ENCODE peak calls at places on chromosomes 13 and 19, in nine cellular contexts. H is uterus, J is ovary, E is adrenal gland, P is A549, U is body of pancreas, T is breast epithelium, L is HCT116, K is Peyer's patch. D is an unnamed sample. For H3K4me1, the result is how much of the 10 kb centered on the place peaks cover.

GRCh38 chr13:45086484-45086883 is 33.8 kb upstream of the GTF2F2 start:
- DNase-seq in H (no peak), J (no peak), E (no peak), P (no peak), U (no peak), T (no peak), L (no peak), K (no peak), D (no peak)

GRCh38 chr19:35267818-35268545 is 780 bp upstream of the USF2 start:
- DNase-seq in H (peak), J (peak), E (peak), P (peak), U (peak), T (peak), L (peak), K (peak), D (peak)

GRCh38 chr13:47326061-47326460 is 429.2 kb upstream of the HTR2A start:
- DNase-seq in H (no peak), J (no peak), E (no peak), P (no peak), U (no peak), T (no peak), L (no peak), K (no peak), D (no peak)

GRCh38 chr13:44756411-44756810 is 180.3 kb upstream of the TSC22D1 start:
- DNase-seq in H (no peak), J (no peak), E (no peak), P (no peak), U (no peak), T (no peak), L (no peak), K (no peak), D (no peak)

GRCh38 chr19:38047048-38047435 is 140.0 kb downstream of the SIPA1L3 start:
- DNase-seq in H (no peak), J (no peak), E (no peak), P (peak), U (no peak), T (no peak), L (no peak), K (no peak), D (no peak)

GRCh38 chr19:34603003-34603402 is 74.0 kb downstream of the SCGB2B2 start:
- DNase-seq in H (no peak), J (no peak), E (no peak), P (no peak), U (no peak), T (no peak), L (no peak), K (no peak), D (no peak)

GRCh38 chr19:3188627-3189596 is 3.2 kb downstream of the NCLN start:
- DNase-seq in H (no peak), J (peak), E (no peak), P (no peak), U (no peak), T (no peak), L (no peak), K (peak), D (no peak)

GRCh38 chr13:67769987-67770341 is 539.8 kb upstream of the PCDH9 start:
- DNase-seq in H (no peak), J (no peak), E (no peak), P (no peak), U (no peak), T (no peak), L (no peak), K (no peak), D (no peak)

GRCh38 chr13:113947321-113948033 is 26.4 kb downstream of the C13orf46 start:
- DNase-seq in H (peak), J (peak), E (peak), P (peak), U (peak), T (no peak), L (peak), K (peak), D (no peak)

GRCh38 chr13:30395192-30396158 is 26.8 kb upstream of the UBE2L5 start:
- DNase-seq in H (peak), J (peak), E (peak), P (peak), U (peak), T (peak), L (peak), K (peak), D (peak)

GRCh38 chr13:29713841-29714240 is 118.4 kb upstream of the SLC7A1 start:
- DNase-seq in H (no peak), J (no peak), E (no peak), P (peak), U (no peak), T (no peak), L (peak), K (no peak), D (no peak)

GRCh38 chr13:100610399-100611347 is 22.1 kb upstream of the GGACT start:
- DNase-seq in H (no peak), J (no peak), E (no peak), P (no peak), U (no peak), T (no peak), L (no peak), K (no peak), D (no peak)

GRCh38 chr13:24921881-24922280 is 157.9 kb downstream of the RNF17 start:
- DNase-seq in H (no peak), J (no peak), E (no peak), P (no peak), U (no peak), T (no peak), L (no peak), K (no peak), D (no peak)

GRCh38 chr13:27014406-27015359 is 156.9 kb downstream of the USP12 start:
- DNase-seq in H (no peak), J (no peak), E (peak), P (no peak), U (no peak), T (no peak), L (no peak), K (peak), D (no peak)

GRCh38 chr19:3285647-3286176 is 61.3 kb downstream of the CELF5 start:
- DNase-seq in H (no peak), J (no peak), E (no peak), P (no peak), U (no peak), T (no peak), L (no peak), K (peak), D (no peak)

GRCh38 chr13:75357576-75358295 is 124.2 kb downstream of the TBC1D4 start:
- DNase-seq in H (no peak), J (no peak), E (peak), P (peak), U (peak), T (no peak), L (peak), K (no peak), D (no peak)

GRCh38 chr19:7348587-7349230 is at the start of gene ARHGEF18:
- DNase-seq in H (no peak), J (peak), E (no peak), P (no peak), U (peak), T (no peak), L (no peak), K (no peak), D (peak)

GRCh38 chr19:2428756-2429711 is 1.6 kb upstream of the TIMM13 start:
- DNase-seq in H (no peak), J (no peak), E (no peak), P (no peak), U (no peak), T (no peak), L (no peak), K (peak), D (no peak)

GRCh38 chr13:113596321-113597200 is 12.0 kb downstream of the TFDP1 start:
- DNase-seq in H (peak), J (no peak), E (peak), P (no peak), U (no peak), T (peak), L (no peak), K (peak), D (peak)

GRCh38 chr13:113527272-113527958 is 36.9 kb upstream of the DCUN1D2 start:
- DNase-seq in H (no peak), J (no peak), E (peak), P (no peak), U (no peak), T (peak), L (no peak), K (no peak), D (no peak)

GRCh38 chr13:101487046-101487830 is 34.8 kb downstream of the ITGBL1 start:
- DNase-seq in H (no peak), J (no peak), E (no peak), P (no peak), U (no peak), T (no peak), L (no peak), K (no peak), D (no peak)

GRCh38 chr13:65292488-65292901 is 1937.6 kb downstream of the PCDH9 start:
- DNase-seq in H (no peak), J (no peak), E (no peak), P (peak), U (no peak), T (no peak), L (no peak), K (no peak), D (no peak)

GRCh38 chr13:27834095-27834494 is 41.8 kb downstream of the GSX1 start:
- DNase-seq in H (no peak), J (no peak), E (peak), P (no peak), U (no peak), T (no peak), L (no peak), K (no peak), D (peak)

GRCh38 chr13:72113070-72113469 is 246.1 kb upstream of the DACH1 start:
- DNase-seq in H (no peak), J (no peak), E (no peak), P (no peak), U (no peak), T (no peak), L (no peak), K (no peak), D (no peak)

GRCh38 chr13:44174769-44175425 is 198.7 kb upstream of the SERP2 start:
- DNase-seq in H (no peak), J (no peak), E (no peak), P (peak), U (no peak), T (no peak), L (no peak), K (no peak), D (no peak)

GRCh38 chr19:13117772-13118423 is at the start of gene NACC1:
- DNase-seq in H (peak), J (peak), E (peak), P (peak), U (peak), T (peak), L (peak), K (peak), D (peak)
- TF ChIP-seq POLR2A in H (peak), J (no peak), E (no peak), P (no peak), U (no peak), T (no peak), L (no peak), K (no peak), D (no peak)

DNA sequence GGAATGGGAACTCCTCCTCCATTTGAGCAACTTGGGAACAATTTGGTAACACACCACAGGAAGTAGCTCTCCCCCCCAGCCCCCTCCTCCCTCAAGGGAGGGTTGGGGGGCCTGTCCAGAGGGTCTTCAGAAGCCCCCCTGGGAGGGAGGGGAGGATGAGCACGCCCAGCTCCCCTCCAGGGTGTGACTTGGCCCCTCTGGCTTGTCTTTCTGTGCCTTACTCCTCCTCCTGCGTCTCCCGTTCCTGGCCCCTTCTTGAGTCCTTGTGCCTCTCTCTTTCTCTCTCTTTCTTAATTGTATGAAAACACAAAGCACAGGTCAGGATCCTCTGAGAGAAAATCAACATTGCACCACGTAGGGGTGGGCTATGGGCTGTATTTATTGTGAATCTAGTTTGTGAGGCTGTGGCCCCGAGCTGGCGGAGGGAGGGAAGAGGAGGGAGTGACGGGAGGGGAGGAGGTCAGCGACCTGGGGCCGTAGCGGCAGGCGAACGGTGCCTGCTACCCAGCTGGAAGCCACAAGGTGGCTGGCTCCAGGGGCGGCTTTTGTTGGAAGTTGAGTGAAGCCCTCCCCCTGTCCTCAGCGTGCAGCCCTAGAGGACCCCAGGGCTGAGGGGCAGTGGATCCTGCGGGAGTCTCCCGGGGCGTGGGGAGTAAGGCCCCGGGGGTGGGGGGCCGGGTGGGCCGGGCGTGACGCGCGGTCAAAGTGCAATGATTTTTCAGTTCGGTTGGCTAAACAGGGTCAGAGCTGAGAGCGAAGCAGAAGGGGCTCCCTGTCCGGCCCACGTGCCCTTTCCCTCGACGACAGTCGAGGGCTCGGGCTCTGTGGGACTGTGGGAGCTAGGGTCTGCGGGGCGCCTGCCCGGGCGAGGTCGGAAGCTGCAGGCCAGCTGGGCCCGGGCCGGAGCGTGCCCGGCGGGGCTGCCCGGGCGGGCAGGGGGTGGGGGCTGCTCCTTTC is 6.4 kb downstream of the LYL1 start:
- DNase-seq in H (peak), J (no peak), E (no peak), P (peak), U (no peak), T (no peak), L (no peak), K (no peak), D (peak)
- H3K4me1 ChIP-seq in H (under half), J (under half), E (under half), P (half or more), U (under half), T (under half), L (under half), K (under half), D (half or more)

DNA sequence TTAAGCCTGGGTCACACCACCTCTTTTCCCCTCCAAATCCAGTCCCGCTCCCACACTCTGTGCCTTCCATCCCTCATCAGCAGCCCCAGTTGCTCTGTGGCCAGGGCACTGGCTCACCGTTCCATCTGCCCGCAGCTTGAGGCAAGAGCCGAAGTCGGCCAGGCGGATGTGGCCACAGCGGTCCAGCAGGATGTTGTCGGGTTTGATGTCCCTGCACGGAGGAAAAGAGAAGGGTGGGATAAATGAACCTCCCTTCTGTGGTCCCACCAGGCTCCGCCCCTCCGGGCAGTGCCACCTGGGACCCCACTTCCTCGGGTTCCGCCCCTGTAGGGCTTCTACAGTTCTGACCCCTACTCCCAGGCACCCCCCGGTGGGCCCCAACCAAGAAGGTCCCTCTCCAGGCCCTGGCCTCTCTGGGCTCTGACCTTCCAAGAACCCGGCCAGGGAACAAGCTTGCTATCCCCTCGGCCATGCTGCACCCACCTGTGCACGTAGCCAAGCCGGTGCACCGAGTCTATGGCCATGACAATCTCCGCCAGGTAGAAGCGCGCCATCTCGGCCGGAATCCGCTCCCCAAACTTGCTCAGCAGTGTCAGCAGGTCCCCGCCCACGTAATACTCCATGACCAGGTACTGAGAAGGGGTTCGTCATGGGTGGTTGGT is 4.1 kb downstream of the DMPK start:
- DNase-seq in H (peak), J (peak), E (no peak), P (no peak), U (no peak), T (no peak), L (no peak), K (no peak), D (peak)
- TF ChIP-seq POLR2A in H (no peak), J (no peak), E (no peak), P (no peak), U (no peak), T (no peak), L (no peak), K (no peak), D (no peak)

GRCh38 chr19:18503337-18503970 is 18.4 kb downstream of the ELL start:
- DNase-seq in H (no peak), J (no peak), E (peak), P (no peak), U (no peak), T (no peak), L (no peak), K (peak), D (no peak)
- H3K4me1 ChIP-seq in H (under half), J (half or more), E (under half), P (under half), U (half or more), T (under half), L (under half), K (half or more), D (half or more)

DNA sequence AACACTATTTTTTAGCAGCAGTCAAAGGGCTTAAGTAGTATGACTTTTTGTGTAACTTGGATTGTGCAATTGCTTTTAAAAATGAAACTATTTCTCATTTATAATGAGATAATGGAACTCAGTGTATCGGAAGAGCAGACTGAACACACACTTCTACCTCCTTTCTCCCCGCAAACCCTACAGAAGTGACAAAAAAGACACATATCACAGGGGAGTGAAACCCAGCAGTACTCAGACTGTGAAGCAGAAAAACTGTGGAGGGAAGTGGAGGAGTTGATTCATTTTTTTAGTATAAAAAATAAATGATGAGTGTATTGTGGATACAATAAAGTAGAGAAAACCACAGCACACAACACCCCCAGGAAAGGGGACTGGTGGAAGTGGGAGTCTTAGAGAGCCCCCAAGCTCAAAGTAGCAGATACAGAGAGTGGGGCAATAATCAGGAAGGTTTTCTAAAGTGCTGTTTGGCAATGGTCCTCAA is 9.7 kb downstream of the LPAR6 start:
- DNase-seq in H (no peak), J (no peak), E (no peak), P (no peak), U (no peak), T (no peak), L (no peak), K (no peak), D (no peak)
- TF ChIP-seq POLR2A in H (peak), J (no peak), E (peak), P (no peak), U (peak), T (no peak), L (no peak), K (no peak), D (peak)

GRCh38 chr19:31350693-31351211 is 1.5 kb upstream of the TSHZ3 start:
- DNase-seq in H (peak), J (peak), E (no peak), P (peak), U (peak), T (no peak), L (no peak), K (peak), D (no peak)
- H3K4me1 ChIP-seq in H (under half), J (under half), E (under half), P (under half), U (under half), T (under half), L (under half), K (under half), D (under half)

GRCh38 chr13:21458816-21459701 is at the start of gene ZDHHC20:
- DNase-seq in H (peak), J (peak), E (peak), P (peak), U (peak), T (peak), L (no peak), K (peak), D (peak)
- TF ChIP-seq POLR2A in H (peak), J (peak), E (peak), P (peak), U (peak), T (peak), L (peak), K (peak), D (peak)

DNA sequence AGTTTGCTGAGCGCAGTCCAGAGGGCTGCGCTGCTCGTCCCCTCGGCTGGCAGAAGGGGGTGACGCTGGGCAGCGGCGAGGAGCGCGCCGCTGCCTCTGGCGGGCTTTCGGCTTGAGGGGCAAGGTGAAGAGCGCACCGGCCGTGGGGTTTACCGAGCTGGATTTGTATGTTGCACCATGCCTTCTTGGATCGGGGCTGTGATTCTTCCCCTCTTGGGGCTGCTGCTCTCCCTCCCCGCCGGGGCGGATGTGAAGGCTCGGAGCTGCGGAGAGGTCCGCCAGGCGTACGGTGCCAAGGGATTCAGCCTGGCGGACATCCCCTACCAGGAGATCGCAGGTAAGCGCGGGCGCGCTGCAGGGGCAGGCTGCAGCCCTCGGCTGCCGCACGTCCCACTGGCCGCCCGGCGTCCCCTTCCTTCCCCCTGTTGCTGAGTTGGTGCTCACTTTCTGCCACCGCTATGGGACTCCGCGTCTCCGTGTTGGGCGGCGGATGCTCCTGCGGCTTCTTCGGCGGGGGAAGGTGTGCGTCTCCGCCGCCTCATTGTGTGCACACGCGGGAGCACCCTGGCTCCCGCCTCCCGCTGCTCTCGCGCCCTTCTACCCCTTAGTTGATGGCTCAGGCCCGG is 786 bp downstream of the GPC6 start:
- DNase-seq in H (no peak), J (peak), E (no peak), P (peak), U (no peak), T (no peak), L (no peak), K (no peak), D (peak)
- H3K4me1 ChIP-seq in H (under half), J (under half), E (under half), P (under half), U (under half), T (under half), L (under half), K (under half), D (under half)

GRCh38 chr13:41061075-41061913 is at the start of gene WBP4:
- DNase-seq in H (peak), J (peak), E (peak), P (peak), U (peak), T (peak), L (peak), K (peak), D (peak)
- TF ChIP-seq POLR2A in H (peak), J (peak), E (peak), P (peak), U (peak), T (peak), L (peak), K (peak), D (peak)

GRCh38 chr13:110379358-110379757 is 72.3 kb downstream of the COL4A2 start:
- DNase-seq in H (no peak), J (no peak), E (no peak), P (no peak), U (no peak), T (no peak), L (no peak), K (no peak), D (no peak)
- H3K4me1 ChIP-seq in H (under half), J (under half), E (under half), P (under half), U (under half), T (under half), L (under half), K (under half), D (under half)